ENCODE peak calls at places on chromosomes 1 and 21, in five cellular contexts. X, A, M, Z and W are unnamed samples.

GRCh38 chr1:169001353-169001752 is 105.1 kb upstream of the ATP1B1 start:
- DNase-seq in A (no peak), Z (no peak), X (no peak), M (no peak), W (no peak)

GRCh38 chr21:45336870-45337269 is 49.2 kb upstream of the POFUT2 start:
- DNase-seq in M (no peak), Z (no peak), A (peak; percentile 15), X (peak; percentile 65), W (no peak)

GRCh38 chr1:161726631-161727342 is 5.4 kb downstream of the FCRLB start:
- DNase-seq in Z (peak; percentile 70), M (peak; percentile 56), X (peak; percentile 90), A (peak; percentile 81), W (peak; percentile 94)

GRCh38 chr1:185404864-185405568 is 88.0 kb upstream of the IVNS1ABP start:
- DNase-seq in M (no peak), Z (no peak), A (no peak), X (no peak), W (no peak)

GRCh38 chr1:43435146-43436145 is 18.3 kb downstream of the HYI start:
- DNase-seq in M (no peak), X (peak; percentile 47), A (no peak), Z (no peak), W (no peak)

GRCh38 chr21:29219165-29219770 is 79.5 kb upstream of the BACH1 start:
- DNase-seq in X (no peak), Z (no peak), A (no peak), M (no peak), W (no peak)

GRCh38 chr21:42406201-42406601 is 2.5 kb downstream of the UBASH3A start:
- DNase-seq in M (no peak), A (no peak), X (no peak), Z (no peak), W (no peak)

GRCh38 chr1:40697436-40697835 is 5.9 kb downstream of the NFYC start:
- DNase-seq in Z (no peak), M (no peak), A (no peak), X (no peak), W (no peak)

GRCh38 chr1:66623812-66624211 is 89.9 kb downstream of the SGIP1 start:
- DNase-seq in M (no peak), A (peak; percentile 11), Z (no peak), X (no peak), W (no peak)

GRCh38 chr1:12196641-12197482 is 30.1 kb downstream of the TNFRSF1B start:
- DNase-seq in A (no peak), Z (no peak), X (peak; percentile 82), M (no peak), W (peak; percentile 35)
- TF ChIP-seq CTCF in A (peak; percentile 22), Z (no peak), X (peak; percentile 55), M (peak; percentile 19), W (peak; percentile 19)

GRCh38 chr1:20063861-20064292 is 6.1 kb upstream of the PLA2G5 start:
- DNase-seq in Z (peak; percentile 53), M (no peak), A (peak; percentile 88), X (no peak), W (no peak)
- H3K9me2 ChIP-seq in Z (no peaks in the 10 kb centered on the region), M (no peaks in the 10 kb centered on the region), A (no peaks in the 10 kb centered on the region), X (peaks cover 3% of the 10 kb centered on the region), W (no peaks in the 10 kb centered on the region)

GRCh38 chr1:99326215-99326949 is 62.1 kb downstream of the PLPPR4 start:
- DNase-seq in Z (no peak), M (no peak), A (peak; percentile 24), X (peak; percentile 44), W (no peak)
- TF ChIP-seq CTCF in Z (peak; percentile 43), M (peak; percentile 47), A (peak; percentile 49), X (peak; percentile 48), W (peak; percentile 18)

DNA sequence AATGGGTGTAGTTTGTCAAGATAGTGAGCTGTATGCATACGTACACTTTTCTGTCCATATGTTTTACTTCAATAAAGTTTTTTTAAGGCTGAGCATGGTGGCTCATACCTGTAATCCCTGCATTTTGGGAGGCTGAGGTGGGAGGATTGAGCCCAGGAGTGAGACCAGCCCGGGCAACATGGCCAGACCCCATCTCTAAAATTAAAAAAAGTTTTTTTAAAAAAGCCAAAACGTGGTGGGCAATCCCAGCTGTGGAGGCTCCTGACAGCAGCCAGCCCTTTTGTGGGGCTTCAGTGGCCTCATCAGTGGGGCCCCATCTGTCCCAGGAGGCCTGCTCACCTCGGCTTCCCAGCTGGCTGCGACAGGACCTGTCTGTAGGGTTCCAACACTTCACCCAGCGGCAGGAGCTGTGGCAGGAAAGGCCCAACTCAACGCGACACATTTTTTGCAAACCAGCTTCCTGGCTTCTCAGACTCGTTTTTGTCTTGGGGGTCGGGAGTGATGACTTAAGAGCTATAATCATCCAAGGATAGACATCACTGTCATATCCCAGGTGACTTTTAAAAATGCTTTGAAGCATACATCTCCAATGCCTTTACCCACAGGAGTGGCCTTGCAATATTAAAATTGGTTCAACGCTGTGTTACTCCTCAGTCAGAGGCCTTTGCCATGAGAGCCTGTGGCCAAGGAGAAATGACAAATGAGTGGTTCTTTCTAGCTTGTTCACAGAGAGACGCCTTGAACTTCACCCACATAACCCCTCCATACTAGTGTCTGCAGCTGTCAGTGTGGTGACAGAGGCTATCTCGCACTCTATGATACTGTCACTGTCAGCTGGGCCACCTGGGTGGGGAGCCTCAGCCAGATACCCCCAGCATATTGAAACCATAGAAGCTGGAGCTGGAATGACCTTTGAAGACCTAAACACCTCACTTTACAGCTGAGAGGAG is 57.1 kb upstream of the LBR start:
- DNase-seq in M (no peak), Z (no peak), A (no peak), X (no peak), W (no peak)
- H3K9me2 ChIP-seq in M (no peaks in the 10 kb centered on the region), Z (no peaks in the 10 kb centered on the region), A (no peaks in the 10 kb centered on the region), X (no peaks in the 10 kb centered on the region), W (no peaks in the 10 kb centered on the region)

GRCh38 chr1:156584813-156585212 is 5.3 kb downstream of the TTC24 start:
- DNase-seq in X (peak; percentile 87), Z (no peak), A (peak; percentile 38), M (no peak), W (peak; percentile 34)
- TF ChIP-seq CTCF in X (peak; percentile 74), Z (no peak), A (peak; percentile 68), M (peak; percentile 72), W (peak; percentile 36)

GRCh38 chr1:218525451-218526197 is 180.5 kb downstream of the TGFB2 start:
- DNase-seq in A (no peak), X (no peak), M (no peak), Z (no peak), W (no peak)

GRCh38 chr1:218518341-218518740 is 173.2 kb downstream of the TGFB2 start:
- DNase-seq in A (no peak), X (no peak), Z (no peak), M (no peak), W (no peak)

GRCh38 chr1:218524526-218524925 is 179.4 kb downstream of the TGFB2 start:
- DNase-seq in A (no peak), Z (no peak), X (no peak), M (no peak), W (no peak)

GRCh38 chr1:218524986-218525385 is 179.8 kb downstream of the TGFB2 start:
- DNase-seq in Z (no peak), X (no peak), M (no peak), A (no peak), W (no peak)

DNA sequence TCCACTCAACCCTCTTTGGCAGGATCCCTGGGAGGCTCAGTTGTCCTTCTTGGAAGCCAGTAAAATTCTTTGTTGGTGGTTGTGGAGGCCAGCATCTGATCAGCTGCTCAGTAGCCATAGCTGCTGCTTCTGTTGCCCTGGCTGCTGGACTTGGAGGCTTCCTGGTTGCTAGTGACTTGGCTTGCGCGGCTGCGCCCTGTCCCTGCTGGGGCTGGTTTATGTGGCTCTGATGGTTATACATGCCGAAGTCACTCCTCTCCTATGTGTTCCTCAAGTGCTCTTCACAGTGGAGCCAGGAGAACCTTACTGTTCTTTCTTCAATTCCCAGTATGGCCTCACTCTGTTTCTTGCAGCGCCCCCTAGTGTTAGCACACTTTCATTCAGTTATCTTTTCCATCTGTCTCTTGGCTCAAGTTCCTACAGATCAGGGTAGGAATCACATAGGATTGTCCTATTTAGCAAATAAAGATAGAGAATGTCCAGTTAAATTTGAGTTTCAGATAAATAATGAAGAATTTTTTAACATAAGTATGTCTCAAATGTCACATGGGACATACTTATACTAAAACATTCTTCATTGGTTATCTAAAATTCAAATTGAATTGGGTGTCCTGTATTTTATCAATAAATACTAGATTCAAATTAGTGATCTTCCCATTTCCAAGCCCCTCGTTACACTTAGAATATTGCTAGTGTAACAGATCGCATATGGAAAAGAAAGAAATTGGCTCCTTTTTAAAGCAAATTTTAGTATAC is 176.5 kb downstream of the TGFB2 start:
- DNase-seq in Z (no peak), X (peak; percentile 88), M (peak; percentile 41), A (peak; percentile 88), W (peak; percentile 34)
- H3K9me2 ChIP-seq in Z (no peaks in the 10 kb centered on the region), X (no peaks in the 10 kb centered on the region), M (no peaks in the 10 kb centered on the region), A (no peaks in the 10 kb centered on the region), W (no peaks in the 10 kb centered on the region)

GRCh38 chr1:88877382-88877825 is 14.0 kb downstream of the GTF2B start:
- DNase-seq in M (peak; percentile 19), Z (peak; percentile 53), X (peak; percentile 71), A (peak; percentile 62), W (peak; percentile 41)
- TF ChIP-seq CTCF in M (no peak), Z (peak; percentile 94), X (peak; percentile 81), A (peak; percentile 70), W (peak; percentile 71)

GRCh38 chr1:209628618-209629299 is 23.5 kb downstream of the LAMB3 start:
- DNase-seq in M (no peak), A (no peak), Z (no peak), X (no peak), W (no peak)

GRCh38 chr1:209627349-209628196 is 24.7 kb downstream of the LAMB3 start:
- DNase-seq in A (peak; percentile 88), Z (peak; percentile 45), X (peak; percentile 91), M (peak; percentile 35), W (peak; percentile 83)

GRCh38 chr1:209633335-209633997 is 18.8 kb downstream of the LAMB3 start:
- DNase-seq in M (no peak), Z (no peak), X (no peak), A (peak; percentile 40), W (no peak)

GRCh38 chr1:209629621-209630382 is 22.4 kb downstream of the LAMB3 start:
- DNase-seq in Z (no peak), X (no peak), A (no peak), M (no peak), W (no peak)

DNA sequence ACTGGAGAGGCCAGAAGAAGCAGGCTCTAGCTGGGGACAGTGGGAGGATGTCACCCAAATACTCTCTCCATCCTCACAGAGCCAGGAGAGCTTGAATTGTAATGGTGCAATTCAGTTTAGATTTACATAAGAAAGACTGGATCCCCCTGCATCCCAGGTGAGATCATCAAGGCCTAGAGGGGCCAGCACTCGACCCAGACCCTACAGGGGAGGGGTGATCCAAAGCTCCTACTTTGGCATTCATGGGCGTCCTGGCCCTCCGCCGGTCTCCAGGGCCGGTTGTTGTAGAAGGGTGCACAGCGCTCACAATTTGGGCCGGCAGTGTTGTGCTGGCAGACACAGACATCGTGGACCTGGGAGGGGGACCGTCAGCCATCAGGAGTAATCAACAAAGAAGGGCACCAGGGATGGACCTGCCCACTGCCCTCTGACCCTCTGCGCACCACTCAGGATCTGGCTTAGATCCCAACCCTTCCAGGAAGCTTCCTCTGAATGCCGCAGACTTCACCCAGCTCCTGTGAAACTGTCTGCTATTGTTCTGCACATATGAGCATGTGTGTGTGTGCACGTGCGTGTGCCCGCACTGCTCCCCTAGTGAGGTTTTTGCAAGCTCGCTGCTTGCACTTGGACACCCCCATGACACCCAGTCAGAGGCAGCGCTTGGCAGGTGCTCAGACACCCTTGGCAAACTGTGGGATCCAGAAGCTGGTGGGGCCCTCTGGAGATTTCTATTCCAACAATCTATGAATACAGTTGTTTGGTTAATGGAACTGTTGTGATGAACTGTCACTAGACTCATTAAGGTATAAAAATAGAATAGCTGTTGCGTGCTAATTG is 21.6 kb downstream of the LAMB3 start:
- DNase-seq in Z (no peak), A (no peak), X (peak; percentile 73), M (no peak), W (no peak)
- H3K9me2 ChIP-seq in Z (no peaks in the 10 kb centered on the region), A (no peaks in the 10 kb centered on the region), X (peaks cover 5% of the 10 kb centered on the region), M (no peaks in the 10 kb centered on the region), W (no peaks in the 10 kb centered on the region)